ENCODE peak calls at places on chromosomes 2 and 18, in eight cellular contexts. One of them, this sample, is unnamed.

GRCh38 chr2:165022781-165023180 is 67.5 kb upstream of the SLC38A11 start:
- DNase-seq in heart left ventricle: no peak
- DNase-seq in mucosa of descending colon: no peak
- DNase-seq in fibroblast of lung: no peak
- DNase-seq in Peyer's patch: no peak
- DNase-seq in CD8-positive, alpha-beta T cell: no peak
- DNase-seq in AG09309: no peak
- DNase-seq in left ventricle myocardium inferior: no peak
- DNase-seq in this sample: no peak

GRCh38 chr2:82913566-82913965 is 1545.5 kb downstream of the SUCLG1 start:
- DNase-seq in heart left ventricle: no peak
- DNase-seq in mucosa of descending colon: no peak
- DNase-seq in fibroblast of lung: peak
- DNase-seq in Peyer's patch: no peak
- DNase-seq in CD8-positive, alpha-beta T cell: no peak
- DNase-seq in AG09309: no peak
- DNase-seq in left ventricle myocardium inferior: no peak
- DNase-seq in this sample: no peak

GRCh38 chr18:59606193-59607175 is 90.7 kb downstream of the CCBE1 start:
- DNase-seq in heart left ventricle: peak
- DNase-seq in mucosa of descending colon: no peak
- DNase-seq in fibroblast of lung: peak
- DNase-seq in Peyer's patch: no peak
- DNase-seq in CD8-positive, alpha-beta T cell: no peak
- DNase-seq in AG09309: no peak
- DNase-seq in left ventricle myocardium inferior: peak
- DNase-seq in this sample: peak

GRCh38 chr2:42967959-42968674 is 175.7 kb upstream of the HAAO start:
- DNase-seq in heart left ventricle: peak
- DNase-seq in mucosa of descending colon: peak
- DNase-seq in fibroblast of lung: peak
- DNase-seq in Peyer's patch: no peak
- DNase-seq in CD8-positive, alpha-beta T cell: no peak
- DNase-seq in AG09309: peak
- DNase-seq in left ventricle myocardium inferior: peak
- DNase-seq in this sample: peak

GRCh38 chr2:37585982-37586621 is 85.3 kb downstream of the CDC42EP3 start:
- DNase-seq in heart left ventricle: peak
- DNase-seq in mucosa of descending colon: peak
- DNase-seq in fibroblast of lung: peak
- DNase-seq in Peyer's patch: peak
- DNase-seq in CD8-positive, alpha-beta T cell: peak
- DNase-seq in AG09309: peak
- DNase-seq in left ventricle myocardium inferior: no peak
- DNase-seq in this sample: peak

GRCh38 chr2:233210843-233211600 is 40.5 kb upstream of the ATG16L1 start:
- DNase-seq in heart left ventricle: peak
- DNase-seq in mucosa of descending colon: peak
- DNase-seq in fibroblast of lung: peak
- DNase-seq in Peyer's patch: no peak
- DNase-seq in CD8-positive, alpha-beta T cell: no peak
- DNase-seq in AG09309: peak
- DNase-seq in left ventricle myocardium inferior: peak
- DNase-seq in this sample: peak

GRCh38 chr18:63578357-63578958 is 8.7 kb upstream of the SERPINB13 start:
- DNase-seq in heart left ventricle: no peak
- DNase-seq in mucosa of descending colon: no peak
- DNase-seq in fibroblast of lung: peak
- DNase-seq in Peyer's patch: no peak
- DNase-seq in CD8-positive, alpha-beta T cell: no peak
- DNase-seq in AG09309: peak
- DNase-seq in left ventricle myocardium inferior: no peak
- DNase-seq in this sample: peak

GRCh38 chr2:66030553-66030952 is 404.4 kb upstream of the MEIS1 start:
- DNase-seq in heart left ventricle: no peak
- DNase-seq in mucosa of descending colon: no peak
- DNase-seq in fibroblast of lung: no peak
- DNase-seq in Peyer's patch: no peak
- DNase-seq in CD8-positive, alpha-beta T cell: no peak
- DNase-seq in AG09309: no peak
- DNase-seq in left ventricle myocardium inferior: no peak
- DNase-seq in this sample: no peak

GRCh38 chr2:40244251-40245010 is 207.5 kb downstream of the SLC8A1 start:
- DNase-seq in heart left ventricle: peak
- DNase-seq in mucosa of descending colon: no peak
- DNase-seq in fibroblast of lung: peak
- DNase-seq in Peyer's patch: no peak
- DNase-seq in CD8-positive, alpha-beta T cell: no peak
- DNase-seq in AG09309: peak
- DNase-seq in left ventricle myocardium inferior: peak
- DNase-seq in this sample: peak

GRCh38 chr2:21822505-21822904 is 698.7 kb downstream of the TDRD15 start:
- DNase-seq in heart left ventricle: no peak
- DNase-seq in mucosa of descending colon: no peak
- DNase-seq in fibroblast of lung: no peak
- DNase-seq in Peyer's patch: no peak
- DNase-seq in CD8-positive, alpha-beta T cell: no peak
- DNase-seq in AG09309: no peak
- DNase-seq in left ventricle myocardium inferior: no peak
- DNase-seq in this sample: no peak

GRCh38 chr2:114919985-114920384 is 477.5 kb downstream of the DPP10 start:
- DNase-seq in heart left ventricle: no peak
- DNase-seq in mucosa of descending colon: no peak
- DNase-seq in fibroblast of lung: no peak
- DNase-seq in Peyer's patch: no peak
- DNase-seq in CD8-positive, alpha-beta T cell: no peak
- DNase-seq in AG09309: no peak
- DNase-seq in left ventricle myocardium inferior: no peak
- DNase-seq in this sample: no peak

GRCh38 chr2:238850096-238850495 is 2.2 kb downstream of the TWIST2 start:
- DNase-seq in heart left ventricle: no peak
- DNase-seq in mucosa of descending colon: no peak
- DNase-seq in fibroblast of lung: no peak
- DNase-seq in Peyer's patch: no peak
- DNase-seq in CD8-positive, alpha-beta T cell: no peak
- DNase-seq in AG09309: no peak
- DNase-seq in left ventricle myocardium inferior: no peak
- DNase-seq in this sample: peak

GRCh38 chr2:128404709-128405466 is 86.2 kb upstream of the HS6ST1 start:
- DNase-seq in heart left ventricle: no peak
- DNase-seq in mucosa of descending colon: peak
- DNase-seq in fibroblast of lung: no peak
- DNase-seq in Peyer's patch: no peak
- DNase-seq in CD8-positive, alpha-beta T cell: no peak
- DNase-seq in AG09309: no peak
- DNase-seq in left ventricle myocardium inferior: no peak
- DNase-seq in this sample: no peak

GRCh38 chr2:10984418-10985130 is 72.8 kb downstream of the KCNF1 start:
- DNase-seq in heart left ventricle: no peak
- DNase-seq in mucosa of descending colon: no peak
- DNase-seq in fibroblast of lung: no peak
- DNase-seq in Peyer's patch: no peak
- DNase-seq in CD8-positive, alpha-beta T cell: no peak
- DNase-seq in AG09309: no peak
- DNase-seq in left ventricle myocardium inferior: no peak
- DNase-seq in this sample: no peak

GRCh38 chr2:216731465-216731864 is 36.1 kb upstream of the IGFBP5 start:
- DNase-seq in heart left ventricle: no peak
- DNase-seq in mucosa of descending colon: no peak
- DNase-seq in fibroblast of lung: no peak
- DNase-seq in Peyer's patch: no peak
- DNase-seq in CD8-positive, alpha-beta T cell: no peak
- DNase-seq in AG09309: no peak
- DNase-seq in left ventricle myocardium inferior: no peak
- DNase-seq in this sample: no peak

GRCh38 chr2:64311948-64312621 is 141.9 kb upstream of the LGALSL start:
- DNase-seq in heart left ventricle: peak
- DNase-seq in mucosa of descending colon: peak
- DNase-seq in fibroblast of lung: peak
- DNase-seq in Peyer's patch: no peak
- DNase-seq in CD8-positive, alpha-beta T cell: no peak
- DNase-seq in AG09309: peak
- DNase-seq in left ventricle myocardium inferior: peak
- DNase-seq in this sample: peak

GRCh38 chr2:150487537-150488429 is at the start of gene RND3:
- DNase-seq in heart left ventricle: peak
- DNase-seq in mucosa of descending colon: peak
- DNase-seq in fibroblast of lung: peak
- DNase-seq in Peyer's patch: peak
- DNase-seq in CD8-positive, alpha-beta T cell: no peak
- DNase-seq in AG09309: peak
- DNase-seq in left ventricle myocardium inferior: peak
- DNase-seq in this sample: peak

GRCh38 chr2:226187126-226187525 is 612.5 kb downstream of the IRS1 start:
- DNase-seq in heart left ventricle: no peak
- DNase-seq in mucosa of descending colon: no peak
- DNase-seq in fibroblast of lung: peak
- DNase-seq in Peyer's patch: no peak
- DNase-seq in CD8-positive, alpha-beta T cell: no peak
- DNase-seq in AG09309: no peak
- DNase-seq in left ventricle myocardium inferior: no peak
- DNase-seq in this sample: peak

GRCh38 chr2:122094557-122094956 is 339.1 kb downstream of the TSN start:
- DNase-seq in heart left ventricle: no peak
- DNase-seq in mucosa of descending colon: no peak
- DNase-seq in fibroblast of lung: no peak
- DNase-seq in Peyer's patch: no peak
- DNase-seq in CD8-positive, alpha-beta T cell: no peak
- DNase-seq in AG09309: no peak
- DNase-seq in left ventricle myocardium inferior: no peak
- DNase-seq in this sample: no peak

GRCh38 chr2:41782306-41783158 is 265.3 kb upstream of the PKDCC start:
- DNase-seq in heart left ventricle: no peak
- DNase-seq in mucosa of descending colon: no peak
- DNase-seq in fibroblast of lung: peak
- DNase-seq in Peyer's patch: no peak
- DNase-seq in CD8-positive, alpha-beta T cell: no peak
- DNase-seq in AG09309: no peak
- DNase-seq in left ventricle myocardium inferior: no peak
- DNase-seq in this sample: peak

GRCh38 chr2:24926602-24927252 is 6.7 kb upstream of the ADCY3 start:
- DNase-seq in heart left ventricle: peak
- DNase-seq in mucosa of descending colon: peak
- DNase-seq in fibroblast of lung: peak
- DNase-seq in Peyer's patch: no peak
- DNase-seq in CD8-positive, alpha-beta T cell: no peak
- DNase-seq in AG09309: no peak
- DNase-seq in left ventricle myocardium inferior: peak
- DNase-seq in this sample: peak

GRCh38 chr18:23265691-23266399 is 130.6 kb downstream of the CABLES1 start:
- DNase-seq in heart left ventricle: peak
- DNase-seq in mucosa of descending colon: no peak
- DNase-seq in fibroblast of lung: no peak
- DNase-seq in Peyer's patch: no peak
- DNase-seq in CD8-positive, alpha-beta T cell: no peak
- DNase-seq in AG09309: no peak
- DNase-seq in left ventricle myocardium inferior: peak
- DNase-seq in this sample: no peak

GRCh38 chr2:102826904-102827303 is 65.1 kb downstream of the TMEM182 start:
- DNase-seq in heart left ventricle: peak
- DNase-seq in mucosa of descending colon: no peak
- DNase-seq in fibroblast of lung: peak
- DNase-seq in Peyer's patch: no peak
- DNase-seq in CD8-positive, alpha-beta T cell: no peak
- DNase-seq in AG09309: no peak
- DNase-seq in left ventricle myocardium inferior: peak
- DNase-seq in this sample: peak

GRCh38 chr2:163554864-163555263 is 180.9 kb downstream of the FIGN start:
- DNase-seq in heart left ventricle: no peak
- DNase-seq in mucosa of descending colon: no peak
- DNase-seq in fibroblast of lung: peak
- DNase-seq in Peyer's patch: no peak
- DNase-seq in CD8-positive, alpha-beta T cell: no peak
- DNase-seq in AG09309: no peak
- DNase-seq in left ventricle myocardium inferior: no peak
- DNase-seq in this sample: no peak
- TF ChIP-seq CTCF in heart left ventricle: no peak
- TF ChIP-seq CTCF in mucosa of descending colon: no peak
- TF ChIP-seq CTCF in fibroblast of lung: no peak
- TF ChIP-seq CTCF in Peyer's patch: no peak
- TF ChIP-seq CTCF in CD8-positive, alpha-beta T cell: no peak
- TF ChIP-seq CTCF in AG09309: no peak
- TF ChIP-seq CTCF in left ventricle myocardium inferior: no peak
- TF ChIP-seq CTCF in this sample: no peak

GRCh38 chr2:907706-908105 is 42.9 kb upstream of the SNTG2 start:
- DNase-seq in heart left ventricle: no peak
- DNase-seq in mucosa of descending colon: no peak
- DNase-seq in fibroblast of lung: no peak
- DNase-seq in Peyer's patch: no peak
- DNase-seq in CD8-positive, alpha-beta T cell: no peak
- DNase-seq in AG09309: no peak
- DNase-seq in left ventricle myocardium inferior: no peak
- DNase-seq in this sample: no peak
- H3K4me3 ChIP-seq in heart left ventricle: no peak
- H3K4me3 ChIP-seq in mucosa of descending colon: no peak
- H3K4me3 ChIP-seq in fibroblast of lung: no peak
- H3K4me3 ChIP-seq in Peyer's patch: no peak
- H3K4me3 ChIP-seq in CD8-positive, alpha-beta T cell: no peak
- H3K4me3 ChIP-seq in AG09309: no peak
- H3K4me3 ChIP-seq in left ventricle myocardium inferior: no peak
- H3K4me3 ChIP-seq in this sample: no peak

DNA sequence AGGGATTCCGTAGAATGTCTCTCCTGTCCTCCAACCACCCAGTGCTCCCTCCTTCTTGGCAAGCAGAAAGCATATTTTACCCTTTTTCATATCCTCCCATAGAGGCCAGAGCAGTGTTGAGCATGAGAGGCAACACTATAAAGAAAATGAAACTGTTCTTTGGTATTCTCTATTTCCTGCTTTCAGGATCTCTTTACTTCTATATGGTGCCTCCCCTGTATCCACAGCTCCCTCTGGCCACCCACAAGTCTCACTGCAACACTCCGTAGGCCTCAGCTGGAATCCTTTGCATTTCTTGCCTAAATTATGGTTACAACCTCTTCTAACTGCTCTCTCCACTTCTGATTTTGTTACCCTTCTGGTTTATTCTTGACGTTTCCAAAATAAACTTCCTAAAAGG is 74.9 kb upstream of the C2orf15 start:
- DNase-seq in heart left ventricle: no peak
- DNase-seq in mucosa of descending colon: no peak
- DNase-seq in fibroblast of lung: peak
- DNase-seq in Peyer's patch: no peak
- DNase-seq in CD8-positive, alpha-beta T cell: no peak
- DNase-seq in AG09309: peak
- DNase-seq in left ventricle myocardium inferior: no peak
- DNase-seq in this sample: peak
- TF ChIP-seq CTCF in heart left ventricle: no peak
- TF ChIP-seq CTCF in mucosa of descending colon: no peak
- TF ChIP-seq CTCF in fibroblast of lung: peak
- TF ChIP-seq CTCF in Peyer's patch: peak
- TF ChIP-seq CTCF in CD8-positive, alpha-beta T cell: no peak
- TF ChIP-seq CTCF in AG09309: peak
- TF ChIP-seq CTCF in left ventricle myocardium inferior: no peak
- TF ChIP-seq CTCF in this sample: peak

DNA sequence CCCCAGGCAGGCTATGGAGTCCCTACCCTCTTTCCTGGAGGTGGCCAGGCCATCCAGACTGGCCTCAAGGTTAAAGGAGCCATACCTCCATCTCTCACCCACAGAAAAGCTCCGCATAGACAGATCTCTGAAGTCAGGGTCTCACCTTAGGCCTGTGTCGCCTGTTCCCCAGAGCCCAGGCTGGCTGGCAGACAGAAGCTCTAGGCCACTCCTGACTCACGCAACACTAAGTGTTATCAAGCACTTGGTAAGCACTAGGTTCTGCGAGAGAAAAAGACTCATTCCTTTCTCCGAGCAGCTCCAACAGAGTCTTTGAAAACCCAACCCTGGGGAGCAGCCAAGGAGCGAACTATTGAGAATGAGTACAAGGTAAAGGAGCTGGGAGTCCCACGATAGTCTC is 6.1 kb downstream of the SMAD7 start:
- DNase-seq in heart left ventricle: no peak
- DNase-seq in mucosa of descending colon: no peak
- DNase-seq in fibroblast of lung: peak
- DNase-seq in Peyer's patch: no peak
- DNase-seq in CD8-positive, alpha-beta T cell: no peak
- DNase-seq in AG09309: no peak
- DNase-seq in left ventricle myocardium inferior: no peak
- DNase-seq in this sample: peak
- H3K4me3 ChIP-seq in heart left ventricle: peak
- H3K4me3 ChIP-seq in mucosa of descending colon: no peak
- H3K4me3 ChIP-seq in fibroblast of lung: no peak
- H3K4me3 ChIP-seq in Peyer's patch: no peak
- H3K4me3 ChIP-seq in CD8-positive, alpha-beta T cell: no peak
- H3K4me3 ChIP-seq in AG09309: peak
- H3K4me3 ChIP-seq in left ventricle myocardium inferior: peak
- H3K4me3 ChIP-seq in this sample: peak